ENCODE peak calls at places on chromosomes 16 and 17, in nine cellular contexts. One of them, this sample, is unnamed.

GRCh38 chr17:80452173-80452915 is 24.1 kb downstream of the NPTX1 start:
- DNase-seq in hippocampal formation: no peak
- DNase-seq in OCI-LY7: no peak
- DNase-seq in colonic mucosa: no peak
- DNase-seq in GM06990: no peak
- DNase-seq in HTR-8/SVneo: no peak
- DNase-seq in heart right ventricle: no peak
- DNase-seq in hepatic stellate cell: no peak
- DNase-seq in non-pigmented ciliary epithelial cell: no peak
- DNase-seq in this sample: no peak

GRCh38 chr16:24988137-24988535 is 27.0 kb downstream of the ARHGAP17 start:
- DNase-seq in hippocampal formation: no peak
- DNase-seq in OCI-LY7: no peak
- DNase-seq in HTR-8/SVneo: no peak
- DNase-seq in GM06990: no peak
- DNase-seq in heart right ventricle: no peak
- DNase-seq in non-pigmented ciliary epithelial cell: no peak
- DNase-seq in hepatic stellate cell: no peak
- DNase-seq in colonic mucosa: no peak
- DNase-seq in this sample: no peak

GRCh38 chr16:29745853-29746345 is at the start of gene C16orf54:
- DNase-seq in heart right ventricle: peak; percentile 58
- DNase-seq in hepatic stellate cell: no peak
- DNase-seq in HTR-8/SVneo: no peak
- DNase-seq in colonic mucosa: peak; percentile 73
- DNase-seq in GM06990: peak; percentile 85
- DNase-seq in non-pigmented ciliary epithelial cell: no peak
- DNase-seq in OCI-LY7: no peak
- DNase-seq in hippocampal formation: no peak
- DNase-seq in this sample: no peak

GRCh38 chr16:89398924-89399323 is 91.4 kb downstream of the ANKRD11 start:
- DNase-seq in OCI-LY7: no peak
- DNase-seq in non-pigmented ciliary epithelial cell: no peak
- DNase-seq in hepatic stellate cell: no peak
- DNase-seq in HTR-8/SVneo: no peak
- DNase-seq in colonic mucosa: no peak
- DNase-seq in hippocampal formation: no peak
- DNase-seq in GM06990: no peak
- DNase-seq in heart right ventricle: no peak
- DNase-seq in this sample: no peak

GRCh38 chr16:53501216-53501859 is 1.7 kb downstream of the AKTIP start:
- DNase-seq in non-pigmented ciliary epithelial cell: no peak
- DNase-seq in heart right ventricle: no peak
- DNase-seq in HTR-8/SVneo: no peak
- DNase-seq in hippocampal formation: no peak
- DNase-seq in hepatic stellate cell: no peak
- DNase-seq in GM06990: no peak
- DNase-seq in colonic mucosa: no peak
- DNase-seq in OCI-LY7: no peak
- DNase-seq in this sample: no peak

GRCh38 chr17:40542562-40543411 is 22.5 kb downstream of the CCR7 start:
- DNase-seq in non-pigmented ciliary epithelial cell: no peak
- DNase-seq in hippocampal formation: peak; percentile 10
- DNase-seq in HTR-8/SVneo: peak; percentile 79
- DNase-seq in hepatic stellate cell: peak; percentile 97
- DNase-seq in GM06990: no peak
- DNase-seq in colonic mucosa: peak; percentile 67
- DNase-seq in heart right ventricle: peak; percentile 91
- DNase-seq in OCI-LY7: peak; percentile 21
- DNase-seq in this sample: no peak

GRCh38 chr17:4605826-4606225 is 21.5 kb downstream of the SMTNL2 start:
- DNase-seq in hepatic stellate cell: peak; percentile 79
- DNase-seq in OCI-LY7: no peak
- DNase-seq in non-pigmented ciliary epithelial cell: no peak
- DNase-seq in hippocampal formation: peak; percentile 0
- DNase-seq in colonic mucosa: no peak
- DNase-seq in heart right ventricle: peak; percentile 55
- DNase-seq in GM06990: no peak
- DNase-seq in HTR-8/SVneo: no peak
- DNase-seq in this sample: no peak

GRCh38 chr17:61221597-61222471 is 177.8 kb upstream of the TBX2 start:
- DNase-seq in OCI-LY7: no peak
- DNase-seq in colonic mucosa: no peak
- DNase-seq in GM06990: no peak
- DNase-seq in hippocampal formation: no peak
- DNase-seq in HTR-8/SVneo: no peak
- DNase-seq in non-pigmented ciliary epithelial cell: no peak
- DNase-seq in hepatic stellate cell: no peak
- DNase-seq in heart right ventricle: no peak
- DNase-seq in this sample: no peak

GRCh38 chr16:57610611-57611010 is 17.8 kb upstream of the ADGRG1 start:
- DNase-seq in GM06990: no peak
- DNase-seq in OCI-LY7: no peak
- DNase-seq in colonic mucosa: peak; percentile 13
- DNase-seq in HTR-8/SVneo: no peak
- DNase-seq in hippocampal formation: no peak
- DNase-seq in hepatic stellate cell: no peak
- DNase-seq in heart right ventricle: no peak
- DNase-seq in non-pigmented ciliary epithelial cell: no peak
- DNase-seq in this sample: no peak

GRCh38 chr17:27577124-27577761 is 53.7 kb upstream of the LGALS9 start:
- DNase-seq in hepatic stellate cell: peak; percentile 51
- DNase-seq in colonic mucosa: no peak
- DNase-seq in OCI-LY7: no peak
- DNase-seq in heart right ventricle: no peak
- DNase-seq in GM06990: no peak
- DNase-seq in HTR-8/SVneo: no peak
- DNase-seq in non-pigmented ciliary epithelial cell: no peak
- DNase-seq in hippocampal formation: peak; percentile 58
- DNase-seq in this sample: no peak

GRCh38 chr17:47873200-47874090 is 22.5 kb upstream of the SP6 start:
- DNase-seq in colonic mucosa: no peak
- DNase-seq in heart right ventricle: no peak
- DNase-seq in hippocampal formation: no peak
- DNase-seq in non-pigmented ciliary epithelial cell: no peak
- DNase-seq in HTR-8/SVneo: no peak
- DNase-seq in OCI-LY7: no peak
- DNase-seq in hepatic stellate cell: no peak
- DNase-seq in GM06990: no peak
- DNase-seq in this sample: no peak

GRCh38 chr16:84115919-84116719 is 623 bp downstream of the MBTPS1 start:
- DNase-seq in HTR-8/SVneo: peak; percentile 34
- DNase-seq in heart right ventricle: peak; percentile 43
- DNase-seq in hippocampal formation: peak; percentile 42
- DNase-seq in hepatic stellate cell: peak; percentile 27
- DNase-seq in OCI-LY7: peak; percentile 72
- DNase-seq in colonic mucosa: peak; percentile 67
- DNase-seq in non-pigmented ciliary epithelial cell: no peak
- DNase-seq in GM06990: no peak
- DNase-seq in this sample: no peak

GRCh38 chr17:13598353-13599167 is 3.2 kb downstream of the HS3ST3A1 start:
- DNase-seq in GM06990: no peak
- DNase-seq in heart right ventricle: no peak
- DNase-seq in colonic mucosa: no peak
- DNase-seq in hepatic stellate cell: no peak
- DNase-seq in non-pigmented ciliary epithelial cell: no peak
- DNase-seq in OCI-LY7: no peak
- DNase-seq in HTR-8/SVneo: no peak
- DNase-seq in hippocampal formation: no peak
- DNase-seq in this sample: no peak

This sample was measured in HCT116.